ENCODE peak calls at places on chromosome 22, in six cellular contexts. K is A549, O is SK-N-SH, R is H1, S is HepG2, X is GM12878. G is an unnamed sample.

GRCh38 chr22:38422615-38423511 is 32.1 kb downstream of the KCNJ4 start:
- DNase-seq in K (no peak), O (no peak), R (no peak), S (no peak), X (no peak), G (no peak)

GRCh38 chr22:28425211-28425610 is 254.4 kb downstream of the TTC28 start:
- DNase-seq in K (no peak), O (no peak), R (no peak), S (no peak), X (no peak), G (no peak)

GRCh38 chr22:18950141-18950540 is 14.0 kb upstream of the PRODH start:
- DNase-seq in K (no peak), O (no peak), R (no peak), S (no peak), X (no peak), G (no peak)

GRCh38 chr22:30763815-30764686 is 69.4 kb downstream of the OSBP2 start:
- DNase-seq in K (peak), O (peak), R (peak), S (peak), X (no peak), G (peak)

GRCh38 chr22:23754220-23754919 is at the start of gene VPREB3:
- DNase-seq in K (no peak), O (no peak), R (no peak), S (no peak), X (no peak), G (no peak)

GRCh38 chr22:17569971-17570511 is 6.7 kb downstream of the SLC25A18 start:
- DNase-seq in K (no peak), O (no peak), R (no peak), S (no peak), X (no peak), G (no peak)

GRCh38 chr22:44638966-44639739 is 62.9 kb upstream of the PRR5 start:
- DNase-seq in K (no peak), O (peak), R (no peak), S (no peak), X (no peak), G (no peak)

GRCh38 chr22:27099896-27100295 is 442.5 kb downstream of the MIAT start:
- DNase-seq in K (no peak), O (no peak), R (no peak), S (no peak), X (no peak), G (no peak)

GRCh38 chr22:37051629-37052385 is at the start of gene KCTD17:
- DNase-seq in K (peak), O (peak), R (no peak), S (no peak), X (no peak), G (peak)

GRCh38 chr22:40279017-40279416 is 67.3 kb upstream of the ADSL start:
- DNase-seq in K (no peak), O (no peak), R (no peak), S (no peak), X (no peak), G (no peak)
- TF ChIP-seq CHD2 in K (no peak), O (no peak), R (no peak), S (no peak), X (no peak), G (no peak)

GRCh38 chr22:39698106-39698505 is 127.6 kb downstream of the CACNA1I start:
- DNase-seq in K (no peak), O (no peak), R (no peak), S (no peak), X (no peak), G (no peak)

GRCh38 chr22:39703890-39704658 is 133.5 kb downstream of the CACNA1I start:
- DNase-seq in K (no peak), O (no peak), R (no peak), S (no peak), X (no peak), G (no peak)

GRCh38 chr22:39700565-39700964 is 130.0 kb downstream of the CACNA1I start:
- DNase-seq in K (no peak), O (no peak), R (no peak), S (no peak), X (no peak), G (no peak)

GRCh38 chr22:39705386-39705785 is 134.8 kb downstream of the CACNA1I start:
- DNase-seq in K (no peak), O (no peak), R (no peak), S (no peak), X (no peak), G (no peak)

DNA sequence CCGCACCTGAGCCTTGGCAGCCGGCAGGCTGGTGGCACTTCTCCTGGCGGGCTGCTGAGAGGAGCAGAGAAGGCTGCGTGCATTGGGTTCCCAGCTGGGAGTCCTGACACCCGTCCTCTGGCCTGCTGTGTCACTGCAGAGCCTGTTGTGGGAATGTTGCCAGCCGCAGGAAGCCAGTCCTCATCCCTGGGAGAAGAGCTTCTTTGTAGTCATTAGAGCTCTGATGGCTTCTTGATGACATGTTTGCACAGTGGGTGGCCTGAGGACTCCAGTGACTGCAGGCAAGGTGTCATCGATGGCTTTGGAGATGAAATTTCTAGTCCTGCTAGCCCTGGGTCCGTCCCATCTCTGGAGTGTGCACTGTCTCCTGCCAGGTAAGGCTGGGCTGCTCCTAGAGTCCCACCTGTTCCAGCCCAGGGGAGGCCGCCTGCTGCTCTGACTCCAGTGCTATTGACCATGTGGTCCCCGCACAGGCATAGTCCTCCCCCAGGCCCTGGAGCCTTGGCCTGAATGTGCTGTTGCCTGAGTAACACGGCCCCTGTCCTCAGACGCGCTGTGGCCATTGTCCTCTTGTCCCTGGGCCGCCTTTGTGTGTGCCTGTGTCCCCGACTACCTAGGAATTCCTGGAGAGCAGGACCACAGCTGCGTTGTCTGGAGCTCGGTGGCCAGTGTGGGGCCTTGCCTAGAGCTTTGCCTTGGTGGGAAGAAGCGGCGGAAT is 129.2 kb downstream of the CACNA1I start:
- DNase-seq in K (no peak), O (no peak), R (no peak), S (no peak), X (no peak), G (no peak)
- TF ChIP-seq CHD2 in K (no peak), O (no peak), R (no peak), S (no peak), X (no peak), G (no peak)

GRCh38 chr22:46567471-46567870 is 30.1 kb upstream of the CELSR1 start:
- DNase-seq in K (no peak), O (no peak), R (no peak), S (no peak), X (no peak), G (no peak)

GRCh38 chr22:46560696-46561295 is 23.4 kb upstream of the CELSR1 start:
- DNase-seq in K (no peak), O (no peak), R (no peak), S (no peak), X (no peak), G (no peak)

GRCh38 chr22:46561435-46561905 is 24.1 kb upstream of the CELSR1 start:
- DNase-seq in K (peak), O (peak), R (no peak), S (peak), X (peak), G (peak)

GRCh38 chr22:46563381-46564083 is 26.1 kb upstream of the CELSR1 start:
- DNase-seq in K (peak), O (peak), R (no peak), S (peak), X (no peak), G (peak)

DNA sequence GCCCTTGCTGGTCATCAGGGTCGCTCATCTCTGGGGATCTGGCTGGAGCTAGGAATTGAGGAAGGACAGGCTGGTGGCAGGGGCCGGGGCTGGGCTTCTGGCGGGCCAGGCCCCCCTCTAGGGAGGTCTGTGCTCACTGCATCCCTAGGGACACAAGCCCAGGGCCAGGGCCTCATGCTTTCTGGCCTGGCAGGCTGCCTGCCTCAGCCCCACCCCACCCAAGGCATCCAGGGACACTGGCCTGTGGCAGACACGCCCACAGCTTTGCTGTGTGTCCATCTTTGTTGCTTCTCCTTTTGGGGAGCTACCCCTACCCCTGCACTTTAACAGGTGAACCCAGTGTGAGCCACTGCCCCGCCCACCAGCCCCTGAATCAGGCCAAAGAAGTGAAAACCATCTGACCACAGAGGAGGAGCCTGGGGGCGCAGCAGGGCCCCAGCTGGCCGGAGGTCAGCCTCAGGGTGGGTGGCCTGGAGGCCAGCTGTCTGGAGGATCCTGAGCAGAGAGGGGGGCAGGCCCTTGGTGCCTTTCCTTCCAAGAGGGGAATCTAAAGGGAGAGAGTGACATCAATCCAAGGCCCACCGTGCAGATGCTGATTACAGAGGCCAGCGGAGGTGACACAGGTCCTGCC is 26.8 kb upstream of the CELSR1 start:
- DNase-seq in K (no peak), O (peak), R (no peak), S (no peak), X (no peak), G (no peak)
- TF ChIP-seq CHD2 in K (no peak), O (no peak), R (no peak), S (no peak), X (no peak), G (no peak)

DNA sequence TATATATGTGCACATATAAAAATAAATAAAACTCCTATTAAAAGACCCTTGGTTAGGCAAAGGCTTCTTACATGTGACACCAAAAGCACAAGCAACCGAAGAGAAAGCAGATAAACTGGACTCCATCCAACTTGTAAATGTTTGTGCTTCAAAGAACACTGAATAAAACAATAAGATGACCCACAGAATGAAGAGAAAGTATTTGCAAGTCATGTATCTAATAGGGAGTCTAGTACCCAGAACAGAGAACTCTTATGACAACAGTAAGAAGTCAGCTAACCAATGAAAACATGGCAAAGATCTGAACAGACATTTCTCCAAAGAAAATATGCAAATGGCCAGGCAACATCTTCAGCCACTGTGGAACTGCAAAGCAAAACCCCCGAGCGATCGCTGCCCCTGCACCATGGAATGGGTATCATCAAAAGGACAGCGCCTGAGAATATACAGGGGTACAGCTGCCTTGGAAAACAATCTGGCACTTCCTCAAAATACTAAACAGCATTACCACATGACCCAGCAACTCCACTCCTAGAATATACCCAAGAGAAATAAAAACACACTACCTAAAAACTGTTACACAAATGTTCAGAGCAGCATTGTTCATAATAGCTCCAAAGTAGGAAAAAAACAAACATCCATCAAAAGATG is 17.2 kb downstream of the BRD1 start:
- DNase-seq in K (no peak), O (no peak), R (no peak), S (no peak), X (no peak), G (no peak)
- TF ChIP-seq CHD2 in K (no peak), O (no peak), R (no peak), S (no peak), X (no peak), G (no peak)

G was measured in K562.